ENCODE peak calls at places on chromosomes 3 and 15, in seven cellular contexts. X, A, N, G, H, M and I are unnamed samples.

GRCh38 chr3:71035314-71035713 is 548.2 kb downstream of the FOXP1 start:
- DNase-seq in A (no peak), M (no peak), H (no peak), G (no peak), N (peak), X (no peak), I (peak)

GRCh38 chr15:33735637-33736247 is 232.6 kb upstream of the CHRM5 start:
- DNase-seq in X (peak), G (no peak), A (no peak), M (no peak), N (peak), H (peak), I (no peak)

GRCh38 chr3:172040078-172040975 is 949 bp downstream of the FNDC3B start:
- DNase-seq in X (peak), H (peak), N (peak), M (no peak), G (peak), A (no peak), I (peak)

GRCh38 chr15:100801256-100801900 is 78.3 kb upstream of the ALDH1A3 start:
- DNase-seq in X (no peak), G (no peak), M (no peak), A (no peak), H (no peak), N (no peak), I (no peak)

GRCh38 chr3:34219556-34219955 is 421.1 kb downstream of the PDCD6IP start:
- DNase-seq in X (no peak), N (no peak), H (no peak), M (no peak), G (no peak), A (no peak), I (no peak)

GRCh38 chr3:185152433-185153169 is at the start of gene C3orf70:
- DNase-seq in N (peak), H (peak), X (peak), G (peak), A (no peak), M (no peak), I (no peak)

GRCh38 chr15:68210821-68211655 is 5.9 kb upstream of the CALML4 start:
- DNase-seq in G (peak), N (peak), X (peak), M (no peak), A (no peak), H (peak), I (peak)

GRCh38 chr15:43151688-43152087 is 18.3 kb downstream of the TMEM62 start:
- DNase-seq in M (no peak), A (no peak), N (no peak), H (no peak), G (no peak), X (no peak), I (no peak)

GRCh38 chr15:57427367-57427821 is 51.1 kb downstream of the CGNL1 start:
- DNase-seq in N (peak), H (no peak), A (no peak), G (no peak), X (no peak), M (no peak), I (no peak)

GRCh38 chr3:126245811-126246727 is 65.7 kb upstream of the ALDH1L1 start:
- DNase-seq in A (no peak), H (peak), X (peak), M (no peak), N (peak), G (peak), I (peak)
- H3K4me3 ChIP-seq in A (no peak), H (no peak), X (no peak), M (no peak), N (no peak), G (no peak), I (no peak)

DNA sequence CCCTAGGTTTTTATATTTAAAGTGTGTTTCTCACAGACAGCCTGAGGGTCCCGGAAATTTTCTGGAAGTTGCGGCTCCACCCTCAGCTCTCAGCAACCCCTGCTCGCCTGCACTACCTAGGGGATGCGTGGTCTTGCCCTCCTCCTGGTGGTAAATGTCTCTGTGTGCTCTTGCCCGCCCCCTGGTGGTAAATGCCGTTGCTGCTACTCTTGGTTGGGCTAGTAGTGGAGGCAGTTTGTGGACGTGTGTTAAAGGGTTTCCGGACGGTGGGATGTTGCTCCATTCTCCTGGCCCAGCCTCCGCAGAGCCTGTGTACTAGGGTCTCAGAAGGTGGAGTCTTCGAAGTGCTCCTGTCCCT is 27.4 kb downstream of the STOML1 start:
- DNase-seq in A (peak), H (peak), M (no peak), X (peak), G (peak), N (peak), I (no peak)
- H3K4me3 ChIP-seq in A (no peak), H (no peak), M (peak), X (peak), G (no peak), N (no peak), I (no peak)

GRCh38 chr15:79978694-79979519 is 7.9 kb upstream of the BCL2A1 start:
- DNase-seq in X (peak), G (no peak), N (peak), H (no peak), A (no peak), M (no peak), I (peak)
- H3K4me3 ChIP-seq in X (peak), G (no peak), N (no peak), H (no peak), A (no peak), M (no peak), I (no peak)

GRCh38 chr3:122233109-122233952 is 49.9 kb downstream of the CASR start:
- DNase-seq in H (no peak), G (no peak), X (peak), A (no peak), M (no peak), N (no peak), I (no peak)
- H3K4me3 ChIP-seq in H (no peak), G (no peak), X (peak), A (no peak), M (no peak), N (no peak), I (no peak)

GRCh38 chr15:89812847-89813320 is 1.8 kb downstream of the ANPEP start:
- DNase-seq in N (no peak), M (no peak), G (no peak), A (no peak), H (no peak), X (no peak), I (no peak)
- H3K4me3 ChIP-seq in N (peak), M (peak), G (no peak), A (no peak), H (no peak), X (no peak), I (peak)

DNA sequence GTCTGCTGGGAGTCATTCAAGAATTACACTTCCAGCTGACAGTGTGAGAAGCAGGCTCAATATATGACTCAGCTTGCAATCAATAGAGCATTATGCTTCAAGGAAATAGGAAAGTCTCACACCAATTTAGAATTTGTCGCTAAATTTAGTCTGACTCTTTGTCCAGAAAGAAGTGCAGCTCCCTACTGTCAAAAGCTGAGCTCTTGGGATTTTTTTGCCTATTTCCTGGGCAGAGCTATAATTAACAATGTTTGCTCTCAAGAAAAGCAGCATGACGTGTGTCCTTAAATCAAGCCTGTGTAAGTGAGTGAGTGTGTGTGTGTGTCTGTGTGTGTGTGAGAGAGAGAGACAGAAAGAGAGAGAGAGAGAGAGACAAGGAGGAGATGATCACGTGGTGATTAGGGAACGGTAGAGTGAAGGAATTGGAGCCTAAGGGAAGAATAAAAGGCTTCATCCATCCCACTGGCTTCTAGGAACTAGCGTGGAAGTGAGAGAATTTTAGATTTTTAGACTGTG is 16.4 kb upstream of the SLC35G2 start:
- DNase-seq in X (peak), H (no peak), M (no peak), A (no peak), N (peak), G (no peak), I (no peak)
- H3K4me3 ChIP-seq in X (no peak), H (no peak), M (no peak), A (no peak), N (no peak), G (no peak), I (no peak)

DNA sequence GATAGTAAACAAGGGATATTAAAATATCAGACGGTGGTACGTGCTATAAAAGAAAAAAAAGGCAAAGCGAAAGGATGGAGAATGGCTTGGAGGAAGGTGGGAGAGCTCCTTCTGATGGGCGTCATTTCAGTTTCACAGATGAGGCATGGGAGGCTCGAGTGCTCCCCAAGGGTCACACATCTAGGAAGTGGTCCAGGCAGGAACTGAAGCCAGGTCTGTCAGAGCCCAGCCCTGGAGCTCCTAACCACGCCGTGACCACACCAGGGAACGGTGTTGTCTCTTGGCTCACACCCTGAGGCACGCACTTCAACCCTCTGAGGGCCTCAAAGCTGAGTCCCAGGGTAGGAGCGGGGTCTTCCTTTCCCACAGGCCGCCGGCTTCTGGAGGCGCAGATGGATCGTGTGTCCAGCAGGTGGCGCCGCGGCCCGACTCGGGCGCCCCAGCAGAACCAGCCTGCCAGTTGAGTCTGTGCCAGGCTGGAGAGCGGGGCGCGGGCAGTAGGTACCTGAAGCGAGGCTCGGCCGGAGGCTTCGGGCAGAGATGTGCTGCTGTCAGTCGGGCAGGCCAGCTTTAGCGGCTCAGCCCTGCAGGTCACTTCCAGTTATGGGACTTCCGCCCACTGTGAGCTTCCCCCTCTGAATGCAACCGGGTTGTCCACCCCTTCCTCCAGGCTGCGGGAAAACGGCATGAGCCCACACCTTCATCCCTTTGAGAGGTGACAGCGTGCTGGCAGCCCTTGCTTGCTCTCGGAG is 68.1 kb downstream of the SLC6A1 start:
- DNase-seq in M (no peak), A (no peak), X (peak), G (peak), N (peak), H (peak), I (peak)
- H3K4me3 ChIP-seq in M (peak), A (peak), X (no peak), G (peak), N (peak), H (no peak), I (peak)

GRCh38 chr15:40091861-40092415 is 16.7 kb downstream of the BMF start:
- DNase-seq in A (no peak), H (no peak), G (no peak), M (no peak), N (no peak), X (no peak), I (no peak)

GRCh38 chr15:40094156-40094555 is 14.5 kb downstream of the BMF start:
- DNase-seq in M (no peak), G (no peak), A (no peak), H (no peak), N (no peak), X (no peak), I (no peak)

GRCh38 chr15:40090774-40091455 is 17.8 kb downstream of the BMF start:
- DNase-seq in M (no peak), X (no peak), N (no peak), G (no peak), A (no peak), H (no peak), I (no peak)

GRCh38 chr15:40093224-40093842 is 15.3 kb downstream of the BMF start:
- DNase-seq in H (no peak), X (peak), M (no peak), A (no peak), G (no peak), N (peak), I (no peak)

GRCh38 chr15:40092416-40093223 is 16.1 kb downstream of the BMF start:
- DNase-seq in X (no peak), N (peak), G (no peak), A (no peak), H (no peak), M (no peak), I (peak)
- H3K4me3 ChIP-seq in X (no peak), N (no peak), G (no peak), A (no peak), H (no peak), M (no peak), I (no peak)

GRCh38 chr3:65352951-65353350 is 665.2 kb upstream of the ADAMTS9 start:
- DNase-seq in G (no peak), A (no peak), N (no peak), H (no peak), M (no peak), X (no peak), I (no peak)

GRCh38 chr3:65361448-65361847 is 673.6 kb upstream of the ADAMTS9 start:
- DNase-seq in X (no peak), G (no peak), H (no peak), M (no peak), N (no peak), A (no peak), I (no peak)

GRCh38 chr3:65351753-65352152 is 664.0 kb upstream of the ADAMTS9 start:
- DNase-seq in A (no peak), H (no peak), M (no peak), G (no peak), X (no peak), N (no peak), I (no peak)

GRCh38 chr3:65354880-65355279 is 667.1 kb upstream of the ADAMTS9 start:
- DNase-seq in G (no peak), X (no peak), N (no peak), A (no peak), M (no peak), H (no peak), I (no peak)

GRCh38 chr3:65356331-65357286 is 668.8 kb upstream of the ADAMTS9 start:
- DNase-seq in X (no peak), G (no peak), M (no peak), A (no peak), N (no peak), H (no peak), I (no peak)
- H3K4me3 ChIP-seq in X (no peak), G (peak), M (peak), A (peak), N (peak), H (peak), I (peak)

DNA sequence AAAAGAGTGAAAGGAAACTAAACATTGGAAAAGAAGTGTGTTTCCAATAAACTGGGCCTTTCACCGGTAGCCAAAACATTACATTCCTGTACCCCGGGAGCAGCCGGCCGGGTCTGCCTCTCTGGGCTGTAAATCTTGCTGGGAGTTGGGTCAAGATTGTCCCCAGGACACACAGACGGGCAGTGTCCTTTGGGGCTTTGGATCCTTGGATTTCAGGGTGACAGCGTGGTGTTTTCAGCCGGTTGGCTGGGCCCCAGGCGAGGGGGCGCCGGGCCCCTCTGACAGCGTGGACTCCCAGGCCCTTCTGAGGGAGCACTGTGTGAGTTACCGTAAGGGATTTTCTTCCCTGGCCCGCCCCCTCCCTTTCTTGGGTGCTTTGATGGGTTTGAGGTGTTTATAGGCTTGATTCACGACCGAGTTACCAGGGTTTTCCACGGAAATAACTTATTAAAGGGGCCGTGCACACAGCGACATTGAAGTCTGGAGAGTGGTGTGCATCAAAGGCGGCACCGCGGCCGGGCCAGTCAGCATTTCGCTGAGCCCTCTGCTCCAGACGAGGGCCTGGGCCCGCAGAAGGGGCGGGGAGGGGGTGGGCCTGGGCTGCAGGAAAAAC is 27.4 kb downstream of the SMAD6 start:
- DNase-seq in H (no peak), N (no peak), M (no peak), X (no peak), G (no peak), A (no peak), I (no peak)
- H3K4me3 ChIP-seq in H (peak), N (no peak), M (no peak), X (no peak), G (no peak), A (no peak), I (peak)